ENCODE peak calls at places on chromosomes 6 and 20, in seven cellular contexts. A is ovary, C is stomach, B is IMR-90, O is transverse colon, P is heart left ventricle, I is A549. H is an unnamed sample.

GRCh38 chr6:26501482-26501986 is 1.4 kb downstream of the BTN1A1 start:
- DNase-seq in B (peak; percentile 25), I (no peak), O (peak; percentile 33), P (peak; percentile 40), A (no peak), C (peak; percentile 32), H (no peak)

GRCh38 chr20:59458645-59459044 is 145.7 kb upstream of the PHACTR3 start:
- DNase-seq in B (no peak), P (no peak), O (no peak), I (no peak), C (no peak), A (no peak), H (no peak)

GRCh38 chr6:1474205-1474604 is 84.8 kb downstream of the FOXF2 start:
- DNase-seq in O (no peak), B (no peak), P (no peak), I (no peak), C (no peak), A (no peak), H (no peak)

GRCh38 chr6:15444081-15444731 is 198.3 kb downstream of the JARID2 start:
- DNase-seq in B (peak; percentile 89), A (no peak), P (no peak), C (no peak), I (no peak), O (no peak), H (no peak)

GRCh38 chr20:40863337-40863919 is 165.2 kb upstream of the TOP1 start:
- DNase-seq in B (no peak), I (no peak), C (no peak), O (no peak), A (no peak), P (no peak), H (no peak)

GRCh38 chr20:58361549-58361948 is 27.5 kb upstream of the VAPB start:
- DNase-seq in B (peak; percentile 51), C (no peak), A (no peak), P (no peak), I (no peak), O (no peak), H (no peak)

GRCh38 chr20:44137210-44137781 is 49.7 kb downstream of the JPH2 start:
- DNase-seq in I (peak; percentile 33), C (no peak), B (peak; percentile 38), O (peak; percentile 41), A (peak; percentile 29), P (peak; percentile 80), H (no peak)

GRCh38 chr6:40504274-40504673 is 82.9 kb downstream of the LRFN2 start:
- DNase-seq in P (no peak), A (no peak), B (no peak), I (no peak), C (no peak), O (no peak), H (no peak)

GRCh38 chr20:40636486-40636885 is 52.5 kb downstream of the MAFB start:
- DNase-seq in I (no peak), B (no peak), O (no peak), A (no peak), P (no peak), C (no peak), H (no peak)

GRCh38 chr20:1473821-1474220 is 7.2 kb upstream of the NSFL1C start:
- DNase-seq in O (no peak), B (no peak), P (no peak), C (no peak), A (no peak), I (no peak), H (no peak)

GRCh38 chr6:117548797-117549301 is 53.5 kb downstream of the GOPC start:
- DNase-seq in I (peak; percentile 39), O (no peak), C (no peak), B (peak; percentile 73), A (no peak), P (no peak), H (no peak)

GRCh38 chr20:54061106-54061881 is 9.1 kb downstream of the BCAS1 start:
- DNase-seq in A (no peak), P (no peak), I (no peak), B (peak; percentile 7), O (no peak), C (no peak), H (no peak)

GRCh38 chr6:166586424-166587156 is at the start of gene RAMACL:
- DNase-seq in C (peak; percentile 40), O (peak; percentile 52), B (no peak), P (no peak), A (no peak), I (peak; percentile 30), H (peak; percentile 26)

GRCh38 chr6:31441368-31442267 is 38.2 kb downstream of the MICA start:
- DNase-seq in B (peak; percentile 34), O (peak; percentile 87), C (peak; percentile 89), I (peak; percentile 50), P (peak; percentile 87), A (peak; percentile 85), H (peak; percentile 67)

GRCh38 chr6:21668794-21669193 is 75.2 kb downstream of the SOX4 start:
- DNase-seq in P (no peak), C (no peak), O (no peak), A (no peak), B (no peak), I (no peak), H (no peak)

GRCh38 chr6:37018152-37019064 is 13.0 kb downstream of the FGD2 start:
- DNase-seq in P (peak; percentile 93), A (peak; percentile 93), I (peak; percentile 80), B (peak; percentile 87), O (peak; percentile 92), C (peak; percentile 94), H (peak; percentile 88)

GRCh38 chr6:146890644-146891434 is 292.1 kb downstream of the ADGB start:
- DNase-seq in A (no peak), P (no peak), B (no peak), C (no peak), I (no peak), O (no peak), H (no peak)

GRCh38 chr20:50338479-50339195 is 148.0 kb downstream of the CEBPB start:
- DNase-seq in A (no peak), C (no peak), I (no peak), B (peak; percentile 23), O (no peak), P (no peak), H (no peak)

GRCh38 chr20:33828912-33829560 is 17.9 kb downstream of the CHMP4B start:
- DNase-seq in B (peak; percentile 33), I (no peak), A (no peak), P (no peak), O (no peak), C (no peak), H (no peak)

DNA sequence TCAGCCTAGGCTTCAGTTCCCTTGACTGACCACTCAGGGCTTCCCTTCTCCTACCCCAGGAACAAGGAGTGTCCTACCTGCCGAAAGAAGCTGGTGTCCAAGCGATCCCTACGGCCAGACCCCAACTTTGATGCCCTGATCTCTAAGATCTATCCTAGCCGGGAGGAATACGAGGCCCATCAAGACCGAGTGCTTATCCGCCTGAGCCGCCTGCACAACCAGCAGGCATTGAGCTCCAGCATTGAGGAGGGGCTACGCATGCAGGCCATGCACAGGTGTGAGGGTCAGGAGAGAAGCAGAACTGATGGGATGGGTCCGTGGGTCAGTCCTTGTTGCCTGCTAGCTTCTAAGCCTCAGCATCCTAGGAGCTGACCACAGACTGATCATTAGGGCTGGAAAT is 1.6 kb downstream of the RING1 start:
- DNase-seq in C (no peak), A (no peak), O (no peak), P (no peak), I (no peak), B (no peak), H (no peak)
- TF ChIP-seq POLR2A in C (no peak), A (no peak), O (no peak), P (no peak), I (no peak), B (no peak), H (no peak)

GRCh38 chr6:111592726-111593515 is 12.8 kb downstream of the TRAF3IP2 start:
- DNase-seq in B (no peak), I (no peak), P (no peak), A (no peak), C (no peak), O (no peak), H (no peak)

GRCh38 chr6:111591370-111591900 is 14.2 kb downstream of the TRAF3IP2 start:
- DNase-seq in I (peak; percentile 90), A (peak; percentile 93), B (peak; percentile 100), P (peak; percentile 80), O (peak; percentile 85), C (peak; percentile 88), H (peak; percentile 61)

GRCh38 chr6:111590209-111590955 is 15.3 kb downstream of the TRAF3IP2 start:
- DNase-seq in I (no peak), B (peak; percentile 56), C (no peak), O (no peak), P (no peak), A (no peak), H (no peak)

GRCh38 chr6:111591901-111592461 is 13.7 kb downstream of the TRAF3IP2 start:
- DNase-seq in I (no peak), P (no peak), C (no peak), O (no peak), A (no peak), B (no peak), H (no peak)

DNA sequence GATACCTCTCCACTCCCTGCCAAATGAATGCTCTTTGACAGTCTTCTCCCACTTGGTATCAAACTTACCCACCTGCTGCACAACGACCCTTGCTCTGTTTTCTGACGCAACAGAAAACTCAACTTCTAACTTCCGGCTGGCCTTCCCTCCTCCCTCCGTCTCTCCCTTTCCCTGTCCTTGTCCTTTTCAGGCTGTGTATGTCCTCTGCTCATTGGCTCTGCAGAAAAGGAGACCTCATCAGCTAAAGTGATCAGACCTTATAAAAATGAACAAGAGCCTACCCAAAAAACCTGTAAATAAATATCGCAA is 12.2 kb downstream of the TRAF3IP2 start:
- DNase-seq in B (no peak), C (no peak), A (no peak), O (no peak), I (no peak), P (no peak), H (no peak)
- TF ChIP-seq POLR2A in B (no peak), C (no peak), A (no peak), O (no peak), I (no peak), P (no peak), H (no peak)

GRCh38 chr20:62370115-62370806 is 3.1 kb upstream of the LAMA5 start:
- DNase-seq in O (no peak), I (peak; percentile 71), A (no peak), P (no peak), B (peak; percentile 79), C (peak; percentile 49), H (peak; percentile 94)

GRCh38 chr20:62368629-62369507 is 1.8 kb upstream of the LAMA5 start:
- DNase-seq in C (peak; percentile 47), P (peak; percentile 70), B (peak; percentile 50), A (no peak), I (peak; percentile 89), O (peak; percentile 59), H (peak; percentile 91)

GRCh38 chr20:62370807-62371587 is 3.9 kb upstream of the LAMA5 start:
- DNase-seq in P (no peak), O (no peak), B (no peak), C (peak; percentile 49), A (no peak), I (no peak), H (no peak)

GRCh38 chr20:62368303-62368628 is 1.2 kb upstream of the LAMA5 start:
- DNase-seq in I (no peak), P (no peak), B (no peak), A (no peak), C (no peak), O (no peak), H (no peak)

GRCh38 chr20:62369508-62370114 is 2.5 kb upstream of the LAMA5 start:
- DNase-seq in O (no peak), B (no peak), A (no peak), I (peak; percentile 83), P (no peak), C (no peak), H (peak; percentile 96)
- TF ChIP-seq POLR2A in O (no peak), B (no peak), A (no peak), I (no peak), P (no peak), C (no peak), H (no peak)

GRCh38 chr6:57316581-57317059 is 810 bp upstream of the PRIM2 start:
- DNase-seq in P (peak; percentile 84), I (peak; percentile 90), A (peak; percentile 86), C (peak; percentile 81), O (peak; percentile 87), B (peak; percentile 92), H (peak; percentile 74)
- TF ChIP-seq POLR2A in P (no peak), I (peak; percentile 18), A (no peak), C (no peak), O (no peak), B (peak; percentile 63), H (peak; percentile 32)